ENCODE peak calls at places on chromosomes 2 and 18, in five cellular contexts. U, Q, R, S and K are unnamed samples.

GRCh38 chr2:108847000-108847399 is 60.4 kb downstream of the CCDC138 start:
- DNase-seq in U (no peak), Q (no peak), R (no peak), S (no peak), K (no peak)

GRCh38 chr2:121359937-121360565 is 75.0 kb upstream of the TFCP2L1 start:
- DNase-seq in U (no peak), Q (no peak), R (no peak), S (no peak), K (no peak)

GRCh38 chr18:79784965-79785770 is 12.6 kb upstream of the KCNG2 start:
- DNase-seq in U (peak; percentile 9), Q (no peak), R (peak; percentile 52), S (no peak), K (no peak)

GRCh38 chr18:24080861-24081260 is 58.0 kb upstream of the CABYR start:
- DNase-seq in U (no peak), Q (no peak), R (no peak), S (no peak), K (no peak)

GRCh38 chr2:102286041-102286440 is 25.3 kb upstream of the IL1RL1 start:
- DNase-seq in U (no peak), Q (no peak), R (no peak), S (no peak), K (no peak)

GRCh38 chr2:10497797-10498251 is 49.7 kb upstream of the ODC1 start:
- DNase-seq in U (peak; percentile 72), Q (peak; percentile 57), R (peak; percentile 79), S (peak; percentile 26), K (peak; percentile 32)

GRCh38 chr18:3061581-3062416 is 48.9 kb upstream of the LPIN2 start:
- DNase-seq in U (no peak), Q (peak; percentile 46), R (no peak), S (no peak), K (no peak)

GRCh38 chr2:2848621-2849443 is 517.8 kb upstream of the MYT1L start:
- DNase-seq in U (no peak), Q (no peak), R (no peak), S (no peak), K (no peak)

GRCh38 chr2:160221391-160222276 is 21.6 kb upstream of the ITGB6 start:
- DNase-seq in U (no peak), Q (no peak), R (peak; percentile 91), S (no peak), K (no peak)